ENCODE peak calls at places on chromosome 21, in ten cellular contexts. M is OCI-LY7, C is GM13977, X is RWPE1, R is fibroblast of lung, N is psoas muscle, A is cardiac fibroblast, Q is cardiac muscle cell, Y is fibroblast of pulmonary artery, K is CD14-positive monocyte. S is an unnamed sample.

GRCh38 chr21:39347537-39347936 is 1.4 kb downstream of the HMGN1 start:
- DNase-seq in Q (no peak), X (no peak), R (no peak), C (no peak), M (no peak), N (no peak), A (no peak), Y (no peak), K (no peak), S (no peak)

GRCh38 chr21:28548291-28548690 is 444.4 kb downstream of the LTN1 start:
- DNase-seq in C (no peak), N (no peak), M (no peak), Y (no peak), R (peak; percentile 30), K (no peak), X (no peak), A (no peak), Q (no peak), S (no peak)

GRCh38 chr21:43864313-43864805 is 664 bp upstream of the AGPAT3 start:
- DNase-seq in Q (peak; percentile 33), Y (no peak), A (peak; percentile 9), R (peak; percentile 21), X (no peak), K (no peak), N (peak; percentile 75), C (peak; percentile 72), M (no peak), S (peak; percentile 68)

GRCh38 chr21:23016617-23017016 is 2018.4 kb downstream of the NCAM2 start:
- DNase-seq in X (no peak), N (no peak), Y (no peak), C (no peak), R (no peak), Q (no peak), K (no peak), M (no peak), A (no peak), S (no peak)

GRCh38 chr21:20351138-20351537 is 647.1 kb upstream of the NCAM2 start:
- DNase-seq in K (no peak), X (no peak), A (no peak), N (no peak), C (no peak), R (no peak), M (no peak), Y (no peak), Q (no peak), S (no peak)

GRCh38 chr21:34967509-34968289 is 81.4 kb downstream of the RUNX1 start:
- DNase-seq in N (no peak), X (peak; percentile 5), M (no peak), C (no peak), R (no peak), Y (no peak), K (peak; percentile 73), A (peak; percentile 34), Q (no peak), S (peak; percentile 31)

GRCh38 chr21:17472592-17473271 is 40.1 kb upstream of the CXADR start:
- DNase-seq in X (no peak), C (no peak), M (no peak), K (no peak), A (no peak), Y (no peak), R (no peak), N (no peak), Q (no peak), S (no peak)

GRCh38 chr21:39518845-39519205 is 67.1 kb downstream of the SH3BGR start:
- DNase-seq in Y (peak; percentile 10), C (no peak), A (no peak), R (no peak), X (no peak), M (no peak), Q (peak; percentile 15), N (no peak), K (no peak), S (no peak)

GRCh38 chr21:43900078-43900385 is 35.0 kb downstream of the AGPAT3 start:
- DNase-seq in X (no peak), N (no peak), M (no peak), A (no peak), C (no peak), Y (no peak), R (no peak), Q (no peak), K (no peak), S (no peak)

GRCh38 chr21:15140321-15141019 is 75.7 kb upstream of the NRIP1 start:
- DNase-seq in K (no peak), A (no peak), R (no peak), N (no peak), M (no peak), X (no peak), Y (no peak), Q (peak; percentile 30), C (no peak), S (peak; percentile 53)

GRCh38 chr21:16302851-16303282 is 573.1 kb downstream of the USP25 start:
- DNase-seq in Y (peak; percentile 37), Q (peak; percentile 62), N (peak; percentile 68), R (peak; percentile 95), M (no peak), X (no peak), K (no peak), C (no peak), A (peak; percentile 71), S (no peak)

DNA sequence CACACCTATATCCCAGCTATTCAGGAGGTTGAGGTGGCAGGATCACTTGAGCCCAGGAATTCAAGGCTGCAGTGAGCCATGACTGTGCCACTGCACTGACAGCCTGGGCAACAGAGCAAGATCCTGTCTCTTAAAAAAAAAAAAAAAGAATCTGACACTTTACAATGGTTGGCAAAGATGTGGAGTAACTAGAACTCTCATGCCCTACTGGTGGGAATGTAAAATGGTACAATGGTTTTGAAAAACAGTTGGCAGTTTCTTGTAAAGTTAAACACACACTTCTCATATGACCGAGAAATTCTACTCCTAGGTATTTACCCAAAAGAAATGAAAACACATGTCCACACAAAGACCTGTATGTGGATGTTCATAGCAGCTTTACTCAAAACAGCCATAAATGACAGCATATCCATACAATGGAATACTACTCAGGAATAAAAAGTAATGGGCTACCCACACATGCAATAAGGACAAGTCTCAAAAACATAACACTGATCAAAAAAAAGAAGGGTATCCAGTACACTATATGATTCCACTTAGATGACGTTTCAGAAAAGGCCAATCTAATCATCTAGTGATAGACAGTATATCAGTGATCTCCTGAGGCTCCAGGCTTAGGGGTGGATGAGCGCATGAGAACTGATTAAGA is 58.1 kb downstream of the HLCS start:
- DNase-seq in A (peak; percentile 51), Q (peak; percentile 21), Y (peak; percentile 47), N (no peak), X (no peak), M (no peak), R (peak; percentile 27), C (no peak), K (no peak), S (no peak)
- TF ChIP-seq CTCF in A (peak; percentile 16), Q (peak; percentile 22), Y (peak; percentile 21), N (no peak), X (no peak), M (no peak), R (peak; percentile 28), C (no peak), K (no peak), S (no peak)

GRCh38 chr21:33268736-33269441 is 2.7 kb downstream of the IL10RB start:
- DNase-seq in R (no peak), C (peak; percentile 79), N (no peak), X (peak; percentile 51), A (no peak), M (peak; percentile 81), Y (no peak), K (no peak), Q (no peak), S (peak; percentile 93)
- TF ChIP-seq CTCF in R (no peak), C (peak; percentile 14), N (no peak), X (no peak), A (no peak), M (peak; percentile 57), Y (no peak), K (no peak), Q (no peak), S (no peak)

DNA sequence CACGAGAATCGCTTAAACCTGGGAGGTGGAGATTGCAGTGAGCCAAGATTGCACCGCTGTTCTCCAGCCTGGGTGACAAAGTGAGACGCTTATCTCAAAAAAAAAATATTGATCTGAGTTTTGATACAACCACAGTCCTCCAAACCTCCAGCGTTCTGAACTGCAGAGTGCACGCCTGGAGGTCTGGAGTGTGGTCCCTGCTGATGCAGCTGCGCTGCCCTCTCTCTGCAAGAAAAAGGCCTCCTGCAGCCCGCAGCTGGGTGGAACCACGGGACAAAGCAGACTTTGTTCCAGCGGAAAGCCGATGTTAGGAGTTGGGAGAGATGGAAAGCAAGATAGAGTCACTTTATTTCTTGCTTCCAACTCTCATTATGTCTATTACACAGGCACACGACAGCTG is 144.9 kb upstream of the SOD1 start:
- DNase-seq in Q (peak; percentile 14), R (peak; percentile 26), A (no peak), X (no peak), N (no peak), K (no peak), C (no peak), M (no peak), Y (no peak), S (peak; percentile 34)
- TF ChIP-seq CTCF in Q (peak; percentile 23), R (peak; percentile 18), A (no peak), X (no peak), N (no peak), K (no peak), C (no peak), M (no peak), Y (no peak), S (no peak)

GRCh38 chr21:36478941-36479340 is 981 bp downstream of the CLDN14 start:
- DNase-seq in X (no peak), K (no peak), N (no peak), Y (peak; percentile 14), Q (peak; percentile 17), R (peak; percentile 55), M (no peak), A (peak; percentile 43), C (no peak), S (no peak)
- TF ChIP-seq CTCF in X (no peak), K (no peak), N (no peak), Y (peak; percentile 36), Q (peak; percentile 33), R (peak; percentile 27), M (peak; percentile 57), A (peak; percentile 36), C (peak; percentile 35), S (no peak)

DNA sequence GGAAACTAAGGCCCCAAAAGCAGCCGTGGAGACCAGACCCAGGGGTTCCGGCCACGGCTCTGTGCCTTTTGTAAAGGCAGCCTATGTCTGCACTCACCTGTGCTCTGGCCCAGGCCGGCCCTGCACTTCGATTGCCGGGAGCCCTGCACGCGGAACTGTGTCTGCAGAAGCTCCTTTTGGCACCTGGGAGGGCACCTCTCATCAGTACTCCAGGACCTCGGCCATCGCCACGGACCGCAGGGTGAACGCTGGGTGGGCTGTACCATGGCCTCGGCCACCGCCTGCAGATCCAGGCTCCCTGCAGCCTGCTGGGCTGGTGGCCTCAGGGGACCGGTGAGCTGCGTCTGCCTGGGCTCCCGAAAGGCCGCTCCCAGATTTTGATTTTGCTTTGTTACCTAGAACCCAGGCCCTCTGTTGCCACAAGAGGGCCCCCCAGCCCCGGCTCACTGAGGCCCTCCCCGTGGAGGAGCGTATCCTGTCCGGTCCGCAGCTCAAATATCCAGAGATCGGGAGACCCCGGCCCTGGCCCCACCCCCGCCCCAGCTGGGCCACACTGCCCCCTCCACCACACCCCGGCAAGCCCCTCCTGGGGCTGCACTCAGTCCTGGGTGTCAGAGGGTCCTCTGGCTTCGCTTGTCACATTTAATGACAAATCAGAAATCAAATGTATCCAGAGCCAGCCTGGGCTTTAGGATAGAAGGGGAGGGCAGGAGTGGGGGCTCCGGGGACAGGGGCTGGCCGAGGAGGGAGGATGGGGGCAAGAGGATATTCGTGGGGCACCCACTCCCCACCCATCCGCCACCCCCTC is 60.2 kb upstream of the PDE9A start:
- DNase-seq in M (peak; percentile 80), K (no peak), Q (peak; percentile 67), C (peak; percentile 93), A (peak; percentile 65), N (peak; percentile 80), X (peak; percentile 92), R (peak; percentile 27), Y (peak; percentile 55), S (peak; percentile 77)
- TF ChIP-seq CTCF in M (peak; percentile 90), K (peak; percentile 76), Q (peak; percentile 73), C (peak; percentile 84), A (peak; percentile 79), N (peak; percentile 60), X (peak; percentile 76), R (peak; percentile 66), Y (peak; percentile 67), S (peak; percentile 63)

S was measured in Calu3.